ENCODE peak calls at places on chromosome 19, in six cellular contexts. F, T, K, U, S and O are unnamed samples.

GRCh38 chr19:29457413-29457812 is 68.4 kb upstream of the VSTM2B start:
- DNase-seq in F (no peak), T (no peak), K (no peak), U (no peak), S (no peak), O (no peak)

GRCh38 chr19:57560049-57560491 is 407 bp upstream of the ZNF550 start:
- DNase-seq in F (no peak), T (peak; percentile 93), K (no peak), U (no peak), S (no peak), O (no peak)

GRCh38 chr19:10286803-10287737 is at the start of gene ICAM4:
- DNase-seq in F (peak; percentile 40), T (peak; percentile 39), K (peak; percentile 71), U (no peak), S (no peak), O (no peak)

GRCh38 chr19:6773323-6773931 is 919 bp downstream of the VAV1 start:
- DNase-seq in F (peak; percentile 40), T (no peak), K (no peak), U (no peak), S (no peak), O (no peak)

GRCh38 chr19:8654591-8655339 is 24.3 kb downstream of the NFILZ start:
- DNase-seq in F (peak; percentile 70), T (peak; percentile 54), K (peak; percentile 78), U (peak; percentile 25), S (no peak), O (no peak)

GRCh38 chr19:37905936-37906867 is at the start of gene WDR87:
- DNase-seq in F (peak; percentile 36), T (peak; percentile 13), K (peak; percentile 89), U (peak; percentile 73), S (no peak), O (no peak)

GRCh38 chr19:1911995-1912394 is 6.8 kb downstream of the ADAT3 start:
- DNase-seq in F (no peak), T (no peak), K (no peak), U (no peak), S (no peak), O (no peak)

GRCh38 chr19:41327499-41328156 is 17.7 kb downstream of the CCDC97 start:
- DNase-seq in F (peak; percentile 79), T (peak; percentile 32), K (peak; percentile 40), U (peak; percentile 85), S (no peak), O (no peak)

GRCh38 chr19:18110833-18111232 is 13.3 kb downstream of the MAST3 start:
- DNase-seq in F (no peak), T (no peak), K (peak; percentile 22), U (peak; percentile 48), S (no peak), O (no peak)

GRCh38 chr19:329876-330275 is 14.7 kb downstream of the MIER2 start:
- DNase-seq in F (no peak), T (no peak), K (no peak), U (no peak), S (no peak), O (no peak)

GRCh38 chr19:56348289-56348877 is 33.7 kb upstream of the ZSCAN5A start:
- DNase-seq in F (no peak), T (peak; percentile 43), K (peak; percentile 34), U (peak; percentile 75), S (no peak), O (no peak)

GRCh38 chr19:30227071-30227621 is 145.0 kb upstream of the ZNF536 start:
- DNase-seq in F (no peak), T (no peak), K (peak; percentile 41), U (no peak), S (no peak), O (no peak)

GRCh38 chr19:2544576-2545415 is 68.9 kb downstream of the GADD45B start:
- DNase-seq in F (no peak), T (no peak), K (peak; percentile 8), U (no peak), S (no peak), O (no peak)